ENCODE peak calls at places on chromosomes 6 and 20, in six cellular contexts. N, S, T, V, W and Q are unnamed samples.

GRCh38 chr6:105204768-105205167 is 25.0 kb upstream of the POPDC3 start:
- DNase-seq in N (no peak), S (no peak), T (no peak), V (no peak), W (no peak), Q (no peak)

GRCh38 chr6:161031721-161032495 is 40.3 kb downstream of the MAP3K4 start:
- DNase-seq in N (no peak), S (no peak), T (no peak), V (no peak), W (no peak), Q (no peak)

GRCh38 chr6:113149511-113149910 is 707.6 kb upstream of the MARCKS start:
- DNase-seq in N (no peak), S (no peak), T (no peak), V (no peak), W (no peak), Q (no peak)

GRCh38 chr20:46563170-46563847 is 12.9 kb upstream of the OCSTAMP start:
- DNase-seq in N (no peak), S (no peak), T (no peak), V (no peak), W (no peak), Q (no peak)

GRCh38 chr6:157428418-157429202 is 47.6 kb downstream of the ZDHHC14 start:
- DNase-seq in N (no peak), S (no peak), T (peak; percentile 49), V (no peak), W (no peak), Q (no peak)

GRCh38 chr6:105726902-105727655 is 324.2 kb upstream of the PREP start:
- DNase-seq in N (no peak), S (no peak), T (no peak), V (no peak), W (no peak), Q (no peak)

GRCh38 chr20:61424628-61425420 is 172.8 kb downstream of the CDH4 start:
- DNase-seq in N (no peak), S (no peak), T (no peak), V (no peak), W (no peak), Q (no peak)

GRCh38 chr20:49669601-49670189 is 44.0 kb downstream of the B4GALT5 start:
- DNase-seq in N (no peak), S (no peak), T (no peak), V (no peak), W (no peak), Q (no peak)

GRCh38 chr6:26550250-26550993 is 12.3 kb downstream of the HMGN4 start:
- DNase-seq in N (no peak), S (no peak), T (no peak), V (peak; percentile 40), W (no peak), Q (no peak)

GRCh38 chr20:37266940-37267683 is 5.5 kb upstream of the GHRH start:
- DNase-seq in N (no peak), S (no peak), T (no peak), V (no peak), W (no peak), Q (no peak)

GRCh38 chr6:143761103-143761502 is 82.0 kb upstream of the LTV1 start:
- DNase-seq in N (no peak), S (no peak), T (no peak), V (no peak), W (no peak), Q (no peak)

GRCh38 chr20:40331699-40332098 is 357.3 kb downstream of the MAFB start:
- DNase-seq in N (no peak), S (no peak), T (no peak), V (no peak), W (no peak), Q (no peak)

GRCh38 chr20:33773412-33774089 is 37.6 kb upstream of the CHMP4B start:
- DNase-seq in N (no peak), S (no peak), T (no peak), V (no peak), W (no peak), Q (no peak)

GRCh38 chr6:158666637-158667359 is 16.9 kb downstream of the SYTL3 start:
- DNase-seq in N (no peak), S (no peak), T (no peak), V (peak; percentile 34), W (no peak), Q (no peak)

GRCh38 chr6:161198176-161198575 is 75.7 kb downstream of the AGPAT4 start:
- DNase-seq in N (no peak), S (no peak), T (no peak), V (no peak), W (no peak), Q (no peak)

GRCh38 chr6:82363368-82364086 is at the start of gene TPBG:
- DNase-seq in N (no peak), S (peak; percentile 69), T (no peak), V (no peak), W (no peak), Q (no peak)

GRCh38 chr6:28880894-28881780 is 42.6 kb downstream of the TRIM27 start:
- DNase-seq in N (peak; percentile 38), S (peak; percentile 61), T (no peak), V (peak; percentile 7), W (peak; percentile 36), Q (peak; percentile 83)

GRCh38 chr6:25175656-25176055 is 103.5 kb upstream of the CARMIL1 start:
- DNase-seq in N (no peak), S (no peak), T (no peak), V (no peak), W (no peak), Q (no peak)

GRCh38 chr6:132087391-132087790 is 136.2 kb upstream of the CCN2 start:
- DNase-seq in N (no peak), S (no peak), T (no peak), V (no peak), W (no peak), Q (no peak)

GRCh38 chr20:50788045-50788867 is 6.6 kb upstream of the BCAS4 start:
- DNase-seq in N (no peak), S (peak; percentile 35), T (no peak), V (no peak), W (no peak), Q (no peak)

GRCh38 chr6:134925800-134926199 is 24.1 kb downstream of the ALDH8A1 start:
- DNase-seq in N (no peak), S (no peak), T (no peak), V (no peak), W (no peak), Q (no peak)

GRCh38 chr6:7974932-7975763 is 64.6 kb upstream of the TXNDC5 start:
- DNase-seq in N (peak; percentile 88), S (peak; percentile 27), T (no peak), V (no peak), W (no peak), Q (peak; percentile 86)

GRCh38 chr20:5767493-5768098 is 17.4 kb downstream of the SHLD1 start:
- DNase-seq in N (no peak), S (no peak), T (no peak), V (no peak), W (no peak), Q (no peak)

GRCh38 chr6:138782243-138782642 is 8.7 kb downstream of the CCDC28A start:
- DNase-seq in N (no peak), S (no peak), T (no peak), V (no peak), W (no peak), Q (no peak)

GRCh38 chr6:6859722-6860121 is 248.0 kb upstream of the RREB1 start:
- DNase-seq in N (no peak), S (no peak), T (no peak), V (no peak), W (no peak), Q (no peak)

GRCh38 chr6:34067814-34068213 is 78.1 kb downstream of the GRM4 start:
- DNase-seq in N (no peak), S (no peak), T (no peak), V (peak; percentile 49), W (no peak), Q (no peak)

GRCh38 chr6:166738361-166738760 is 111.3 kb upstream of the RPS6KA2 start:
- DNase-seq in N (no peak), S (no peak), T (no peak), V (no peak), W (no peak), Q (no peak)

GRCh38 chr6:49252901-49253300 is 210.2 kb downstream of the MMUT start:
- DNase-seq in N (no peak), S (no peak), T (no peak), V (no peak), W (no peak), Q (no peak)

GRCh38 chr20:29878281-29878741 is 1379.2 kb upstream of the DEFB115 start:
- DNase-seq in N (no peak), S (no peak), T (no peak), V (peak; percentile 37), W (no peak), Q (peak; percentile 28)

GRCh38 chr20:49893242-49894072 is 21.9 kb downstream of the SPATA2 start:
- DNase-seq in N (no peak), S (no peak), T (no peak), V (no peak), W (no peak), Q (no peak)

GRCh38 chr6:25100288-25100687 is 164.5 kb upstream of the RIPOR2 start:
- DNase-seq in N (no peak), S (no peak), T (no peak), V (no peak), W (no peak), Q (no peak)

GRCh38 chr6:160060920-160061447 is 60.6 kb upstream of the SLC22A1 start:
- DNase-seq in N (no peak), S (no peak), T (no peak), V (no peak), W (no peak), Q (no peak)

GRCh38 chr6:170068496-170068895 is 222.4 kb downstream of the DLL1 start:
- DNase-seq in N (no peak), S (no peak), T (no peak), V (no peak), W (no peak), Q (peak; percentile 38)

GRCh38 chr6:157510329-157511188 is 129.6 kb downstream of the ZDHHC14 start:
- DNase-seq in N (no peak), S (no peak), T (no peak), V (no peak), W (no peak), Q (no peak)

GRCh38 chr20:3875378-3875974 is 13.7 kb upstream of the PANK2 start:
- DNase-seq in N (no peak), S (no peak), T (no peak), V (no peak), W (no peak), Q (no peak)

GRCh38 chr6:44732243-44732642 is 344.7 kb downstream of the CDC5L start:
- DNase-seq in N (no peak), S (no peak), T (no peak), V (no peak), W (no peak), Q (no peak)

GRCh38 chr6:155444952-155445903 is 10.4 kb downstream of the NOX3 start:
- DNase-seq in N (no peak), S (no peak), T (no peak), V (no peak), W (no peak), Q (no peak)

GRCh38 chr6:89525786-89526562 is 93.0 kb downstream of the ANKRD6 start:
- DNase-seq in N (no peak), S (no peak), T (no peak), V (no peak), W (no peak), Q (no peak)